ENCODE peak calls at places on chromosome 5, in eight cellular contexts. One of them, this sample, is unnamed.

GRCh38 chr5:35938518-35939227 is at the start of gene CAPSL:
- DNase-seq in neuronal stem cell: peak; percentile 74
- DNase-seq in tibial nerve: no peak
- DNase-seq in tibial artery: no peak
- DNase-seq in endodermal cell: peak; percentile 95
- DNase-seq in gastrocnemius medialis: no peak
- DNase-seq in lower lobe of right lung: no peak
- DNase-seq in aorta: no peak
- DNase-seq in this sample: no peak

GRCh38 chr5:124706729-124707361 is 39.6 kb downstream of the ZNF608 start:
- DNase-seq in neuronal stem cell: no peak
- DNase-seq in tibial nerve: no peak
- DNase-seq in tibial artery: no peak
- DNase-seq in endodermal cell: peak; percentile 78
- DNase-seq in gastrocnemius medialis: no peak
- DNase-seq in lower lobe of right lung: peak; percentile 55
- DNase-seq in aorta: no peak
- DNase-seq in this sample: no peak

GRCh38 chr5:16794381-16794913 is 141.6 kb downstream of the MYO10 start:
- DNase-seq in neuronal stem cell: no peak
- DNase-seq in tibial nerve: no peak
- DNase-seq in tibial artery: no peak
- DNase-seq in endodermal cell: no peak
- DNase-seq in gastrocnemius medialis: no peak
- DNase-seq in lower lobe of right lung: no peak
- DNase-seq in aorta: no peak
- DNase-seq in this sample: no peak

GRCh38 chr5:57494104-57495098 is 11.8 kb upstream of the ACTBL2 start:
- DNase-seq in neuronal stem cell: no peak
- DNase-seq in tibial nerve: no peak
- DNase-seq in tibial artery: peak; percentile 32
- DNase-seq in endodermal cell: peak; percentile 63
- DNase-seq in gastrocnemius medialis: no peak
- DNase-seq in lower lobe of right lung: peak; percentile 74
- DNase-seq in aorta: peak; percentile 89
- DNase-seq in this sample: peak; percentile 3

GRCh38 chr5:79181419-79182022 is 54.4 kb upstream of the JMY start:
- DNase-seq in neuronal stem cell: no peak
- DNase-seq in tibial nerve: no peak
- DNase-seq in tibial artery: no peak
- DNase-seq in endodermal cell: peak; percentile 77
- DNase-seq in gastrocnemius medialis: no peak
- DNase-seq in lower lobe of right lung: no peak
- DNase-seq in aorta: no peak
- DNase-seq in this sample: no peak

GRCh38 chr5:165630211-165630866 is 2124.9 kb downstream of the MAT2B start:
- DNase-seq in neuronal stem cell: peak; percentile 76
- DNase-seq in tibial nerve: no peak
- DNase-seq in tibial artery: peak; percentile 22
- DNase-seq in endodermal cell: peak; percentile 89
- DNase-seq in gastrocnemius medialis: no peak
- DNase-seq in lower lobe of right lung: no peak
- DNase-seq in aorta: no peak
- DNase-seq in this sample: no peak

GRCh38 chr5:172771439-172772111 is 580 bp upstream of the DUSP1 start:
- DNase-seq in neuronal stem cell: no peak
- DNase-seq in tibial nerve: no peak
- DNase-seq in tibial artery: no peak
- DNase-seq in endodermal cell: no peak
- DNase-seq in gastrocnemius medialis: no peak
- DNase-seq in lower lobe of right lung: no peak
- DNase-seq in aorta: no peak
- DNase-seq in this sample: no peak

GRCh38 chr5:146635443-146635842 is 119.5 kb upstream of the GPR151 start:
- DNase-seq in neuronal stem cell: no peak
- DNase-seq in tibial nerve: no peak
- DNase-seq in tibial artery: no peak
- DNase-seq in endodermal cell: no peak
- DNase-seq in gastrocnemius medialis: no peak
- DNase-seq in lower lobe of right lung: no peak
- DNase-seq in aorta: no peak
- DNase-seq in this sample: no peak

GRCh38 chr5:3216386-3216785 is 379.2 kb upstream of the IRX1 start:
- DNase-seq in neuronal stem cell: no peak
- DNase-seq in tibial nerve: no peak
- DNase-seq in tibial artery: no peak
- DNase-seq in endodermal cell: no peak
- DNase-seq in gastrocnemius medialis: no peak
- DNase-seq in lower lobe of right lung: no peak
- DNase-seq in aorta: no peak
- DNase-seq in this sample: no peak

GRCh38 chr5:76402251-76402879 is 720 bp upstream of the IQGAP2 start:
- DNase-seq in neuronal stem cell: peak; percentile 54
- DNase-seq in tibial nerve: no peak
- DNase-seq in tibial artery: peak; percentile 36
- DNase-seq in endodermal cell: peak; percentile 87
- DNase-seq in gastrocnemius medialis: peak; percentile 14
- DNase-seq in lower lobe of right lung: peak; percentile 80
- DNase-seq in aorta: peak; percentile 64
- DNase-seq in this sample: no peak

GRCh38 chr5:17000296-17000939 is 64.3 kb upstream of the MYO10 start:
- DNase-seq in neuronal stem cell: no peak
- DNase-seq in tibial nerve: no peak
- DNase-seq in tibial artery: no peak
- DNase-seq in endodermal cell: no peak
- DNase-seq in gastrocnemius medialis: no peak
- DNase-seq in lower lobe of right lung: no peak
- DNase-seq in aorta: no peak
- DNase-seq in this sample: no peak

GRCh38 chr5:10564838-10565784 is 1.2 kb downstream of the ANKRD33B start:
- DNase-seq in neuronal stem cell: no peak
- DNase-seq in tibial nerve: no peak
- DNase-seq in tibial artery: no peak
- DNase-seq in endodermal cell: peak; percentile 77
- DNase-seq in gastrocnemius medialis: no peak
- DNase-seq in lower lobe of right lung: peak; percentile 61
- DNase-seq in aorta: no peak
- DNase-seq in this sample: no peak

GRCh38 chr5:142543951-142544753 is 141.7 kb downstream of the FGF1 start:
- DNase-seq in neuronal stem cell: no peak
- DNase-seq in tibial nerve: no peak
- DNase-seq in tibial artery: no peak
- DNase-seq in endodermal cell: no peak
- DNase-seq in gastrocnemius medialis: no peak
- DNase-seq in lower lobe of right lung: no peak
- DNase-seq in aorta: no peak
- DNase-seq in this sample: no peak

GRCh38 chr5:54517512-54518145 is at the start of gene SNX18:
- DNase-seq in neuronal stem cell: peak; percentile 88
- DNase-seq in tibial nerve: peak; percentile 79
- DNase-seq in tibial artery: peak; percentile 92
- DNase-seq in endodermal cell: peak; percentile 96
- DNase-seq in gastrocnemius medialis: peak; percentile 88
- DNase-seq in lower lobe of right lung: peak; percentile 96
- DNase-seq in aorta: peak; percentile 96
- DNase-seq in this sample: peak; percentile 67

GRCh38 chr5:111478266-111478665 is 34.1 kb downstream of the STARD4 start:
- DNase-seq in neuronal stem cell: no peak
- DNase-seq in tibial nerve: no peak
- DNase-seq in tibial artery: no peak
- DNase-seq in endodermal cell: no peak
- DNase-seq in gastrocnemius medialis: no peak
- DNase-seq in lower lobe of right lung: no peak
- DNase-seq in aorta: no peak
- DNase-seq in this sample: no peak

GRCh38 chr5:167861134-167861930 is 430.1 kb upstream of the WWC1 start:
- DNase-seq in neuronal stem cell: peak; percentile 58
- DNase-seq in tibial nerve: no peak
- DNase-seq in tibial artery: no peak
- DNase-seq in endodermal cell: peak; percentile 89
- DNase-seq in gastrocnemius medialis: no peak
- DNase-seq in lower lobe of right lung: no peak
- DNase-seq in aorta: no peak
- DNase-seq in this sample: no peak

GRCh38 chr5:175517824-175518450 is 39.6 kb downstream of the SFXN1 start:
- DNase-seq in neuronal stem cell: no peak
- DNase-seq in tibial nerve: no peak
- DNase-seq in tibial artery: no peak
- DNase-seq in endodermal cell: no peak
- DNase-seq in gastrocnemius medialis: no peak
- DNase-seq in lower lobe of right lung: no peak
- DNase-seq in aorta: no peak
- DNase-seq in this sample: no peak

DNA sequence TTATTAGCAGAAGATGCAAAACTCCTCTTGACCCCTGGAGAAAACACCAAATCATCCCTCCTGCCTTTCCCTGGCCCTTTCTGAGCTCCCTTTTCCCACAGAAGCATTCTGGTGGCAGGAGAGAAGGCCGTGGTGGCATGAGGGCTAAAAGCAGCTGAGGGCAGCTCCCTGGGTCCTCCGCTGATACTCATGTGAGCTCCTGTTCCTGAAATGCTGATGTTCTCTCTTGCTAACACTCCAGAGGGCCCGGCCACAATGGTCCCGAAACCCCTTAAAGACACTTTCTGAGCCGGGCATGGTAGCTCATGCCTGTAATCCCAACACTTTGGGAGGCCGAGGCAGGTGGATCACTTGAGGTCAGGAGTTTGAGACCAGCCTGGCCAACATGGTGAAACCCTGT is 183.1 kb downstream of the HSPA4 start:
- DNase-seq in neuronal stem cell: no peak
- DNase-seq in tibial nerve: no peak
- DNase-seq in tibial artery: no peak
- DNase-seq in endodermal cell: peak; percentile 28
- DNase-seq in gastrocnemius medialis: no peak
- DNase-seq in lower lobe of right lung: no peak
- DNase-seq in aorta: no peak
- DNase-seq in this sample: no peak
- H3K27ac ChIP-seq in neuronal stem cell: no peak overlapping the region
- H3K27ac ChIP-seq in tibial nerve: no peak overlapping the region
- H3K27ac ChIP-seq in tibial artery: no peak overlapping the region
- H3K27ac ChIP-seq in endodermal cell: no peak overlapping the region
- H3K27ac ChIP-seq in gastrocnemius medialis: no peak overlapping the region
- H3K27ac ChIP-seq in lower lobe of right lung: no peak overlapping the region
- H3K27ac ChIP-seq in aorta: no peak overlapping the region
- H3K27ac ChIP-seq in this sample: no peak overlapping the region

GRCh38 chr5:417301-417700 is 25.7 kb upstream of the EXOC3 start:
- DNase-seq in neuronal stem cell: no peak
- DNase-seq in tibial nerve: no peak
- DNase-seq in tibial artery: no peak
- DNase-seq in endodermal cell: peak; percentile 25
- DNase-seq in gastrocnemius medialis: no peak
- DNase-seq in lower lobe of right lung: peak; percentile 1
- DNase-seq in aorta: no peak
- DNase-seq in this sample: no peak

GRCh38 chr5:420632-421286 is 22.2 kb upstream of the EXOC3 start:
- DNase-seq in neuronal stem cell: no peak
- DNase-seq in tibial nerve: no peak
- DNase-seq in tibial artery: peak; percentile 16
- DNase-seq in endodermal cell: peak; percentile 36
- DNase-seq in gastrocnemius medialis: no peak
- DNase-seq in lower lobe of right lung: peak; percentile 42
- DNase-seq in aorta: peak; percentile 49
- DNase-seq in this sample: no peak

GRCh38 chr5:419970-420369 is 23.0 kb upstream of the EXOC3 start:
- DNase-seq in neuronal stem cell: no peak
- DNase-seq in tibial nerve: no peak
- DNase-seq in tibial artery: no peak
- DNase-seq in endodermal cell: peak; percentile 33
- DNase-seq in gastrocnemius medialis: no peak
- DNase-seq in lower lobe of right lung: peak; percentile 18
- DNase-seq in aorta: no peak
- DNase-seq in this sample: no peak

GRCh38 chr5:417765-418559 is 25.0 kb upstream of the EXOC3 start:
- DNase-seq in neuronal stem cell: no peak
- DNase-seq in tibial nerve: no peak
- DNase-seq in tibial artery: no peak
- DNase-seq in endodermal cell: no peak
- DNase-seq in gastrocnemius medialis: no peak
- DNase-seq in lower lobe of right lung: no peak
- DNase-seq in aorta: no peak
- DNase-seq in this sample: no peak

GRCh38 chr5:418681-419121 is 24.3 kb upstream of the EXOC3 start:
- DNase-seq in neuronal stem cell: no peak
- DNase-seq in tibial nerve: no peak
- DNase-seq in tibial artery: peak; percentile 10
- DNase-seq in endodermal cell: peak; percentile 34
- DNase-seq in gastrocnemius medialis: peak; percentile 52
- DNase-seq in lower lobe of right lung: peak; percentile 38
- DNase-seq in aorta: no peak
- DNase-seq in this sample: no peak
- H3K4me1 ChIP-seq in neuronal stem cell: peaks cover 9% of the 10 kb centered on the region
- H3K4me1 ChIP-seq in tibial nerve: no peaks in the 10 kb centered on the region
- H3K4me1 ChIP-seq in tibial artery: no peaks in the 10 kb centered on the region
- H3K4me1 ChIP-seq in endodermal cell: peaks cover 5% of the 10 kb centered on the region
- H3K4me1 ChIP-seq in gastrocnemius medialis: no peaks in the 10 kb centered on the region
- H3K4me1 ChIP-seq in lower lobe of right lung: peaks cover 6% of the 10 kb centered on the region
- H3K4me1 ChIP-seq in aorta: no peaks in the 10 kb centered on the region
- H3K4me1 ChIP-seq in this sample: peaks cover 7% of the 10 kb centered on the region

GRCh38 chr5:143741418-143741817 is 70.5 kb upstream of the HMHB1 start:
- DNase-seq in neuronal stem cell: no peak
- DNase-seq in tibial nerve: no peak
- DNase-seq in tibial artery: no peak
- DNase-seq in endodermal cell: no peak
- DNase-seq in gastrocnemius medialis: no peak
- DNase-seq in lower lobe of right lung: no peak
- DNase-seq in aorta: no peak
- DNase-seq in this sample: no peak
- H3K27me3 ChIP-seq in neuronal stem cell: no peaks in the 10 kb centered on the region
- H3K27me3 ChIP-seq in tibial nerve: no peaks in the 10 kb centered on the region
- H3K27me3 ChIP-seq in tibial artery: no peaks in the 10 kb centered on the region
- H3K27me3 ChIP-seq in endodermal cell: peaks cover 14% of the 10 kb centered on the region
- H3K27me3 ChIP-seq in gastrocnemius medialis: no peaks in the 10 kb centered on the region
- H3K27me3 ChIP-seq in lower lobe of right lung: no peaks in the 10 kb centered on the region
- H3K27me3 ChIP-seq in aorta: no peaks in the 10 kb centered on the region
- H3K27me3 ChIP-seq in this sample: no peaks in the 10 kb centered on the region

GRCh38 chr5:2141254-2142000 is 258.7 kb upstream of the IRX4 start:
- DNase-seq in neuronal stem cell: no peak
- DNase-seq in tibial nerve: no peak
- DNase-seq in tibial artery: no peak
- DNase-seq in endodermal cell: no peak
- DNase-seq in gastrocnemius medialis: no peak
- DNase-seq in lower lobe of right lung: no peak
- DNase-seq in aorta: no peak
- DNase-seq in this sample: no peak

GRCh38 chr5:2139478-2139877 is 256.8 kb upstream of the IRX4 start:
- DNase-seq in neuronal stem cell: no peak
- DNase-seq in tibial nerve: no peak
- DNase-seq in tibial artery: no peak
- DNase-seq in endodermal cell: no peak
- DNase-seq in gastrocnemius medialis: no peak
- DNase-seq in lower lobe of right lung: no peak
- DNase-seq in aorta: no peak
- DNase-seq in this sample: no peak

GRCh38 chr5:2142456-2142954 is 259.8 kb upstream of the IRX4 start:
- DNase-seq in neuronal stem cell: no peak
- DNase-seq in tibial nerve: no peak
- DNase-seq in tibial artery: no peak
- DNase-seq in endodermal cell: no peak
- DNase-seq in gastrocnemius medialis: no peak
- DNase-seq in lower lobe of right lung: no peak
- DNase-seq in aorta: no peak
- DNase-seq in this sample: no peak

GRCh38 chr5:2138896-2139295 is 256.2 kb upstream of the IRX4 start:
- DNase-seq in neuronal stem cell: no peak
- DNase-seq in tibial nerve: no peak
- DNase-seq in tibial artery: no peak
- DNase-seq in endodermal cell: no peak
- DNase-seq in gastrocnemius medialis: no peak
- DNase-seq in lower lobe of right lung: no peak
- DNase-seq in aorta: no peak
- DNase-seq in this sample: no peak

GRCh38 chr5:2140501-2140900 is 257.8 kb upstream of the IRX4 start:
- DNase-seq in neuronal stem cell: no peak
- DNase-seq in tibial nerve: no peak
- DNase-seq in tibial artery: no peak
- DNase-seq in endodermal cell: peak; percentile 23
- DNase-seq in gastrocnemius medialis: no peak
- DNase-seq in lower lobe of right lung: no peak
- DNase-seq in aorta: no peak
- DNase-seq in this sample: no peak
- H3K27ac ChIP-seq in neuronal stem cell: no peak overlapping the region
- H3K27ac ChIP-seq in tibial nerve: no peak overlapping the region
- H3K27ac ChIP-seq in tibial artery: no peak overlapping the region
- H3K27ac ChIP-seq in endodermal cell: no peak overlapping the region
- H3K27ac ChIP-seq in gastrocnemius medialis: no peak overlapping the region
- H3K27ac ChIP-seq in lower lobe of right lung: no peak overlapping the region
- H3K27ac ChIP-seq in aorta: no peak overlapping the region
- H3K27ac ChIP-seq in this sample: no peak overlapping the region

This sample was measured in esophagus squamous epithelium.